ENCODE peak calls at places on chromosome 13, in ten cellular contexts. One of them, this sample, is unnamed.

GRCh38 chr13:78609464-78610205 is 6.3 kb upstream of the POU4F1 start:
- DNase-seq in NCI-H1417 treated with DMSO at 0.1 percent for 48 hours: no peak
- DNase-seq in SHP77: no peak
- DNase-seq in stimulated activated CD4-positive, alpha-beta T cell treated with anti-CD3 and anti-CD28 coated beads, Interleukin-4, amount 100 ng/mL, for 1 hour: no peak
- DNase-seq in activated CD4-positive, alpha-beta T cell treated with anti-CD3 and anti-CD28 coated beads, Interleukin-2, amount 10 ng/mL, durations not matched to agents 7 days and 5 days: no peak
- DNase-seq in progenitor cell of endocrine pancreas: no peak
- DNase-seq in MCF 10A: no peak
- DNase-seq in NCI-H1105: no peak
- DNase-seq in AG10803: no peak
- DNase-seq in NCI-H748 treated with DMSO at 0.1 percent for 48 hours: peak
- DNase-seq in this sample: no peak

GRCh38 chr13:105035092-105035491 is 1500.4 kb downstream of the EFNB2 start:
- DNase-seq in NCI-H1417 treated with DMSO at 0.1 percent for 48 hours: no peak
- DNase-seq in SHP77: peak
- DNase-seq in stimulated activated CD4-positive, alpha-beta T cell treated with anti-CD3 and anti-CD28 coated beads, Interleukin-4, amount 100 ng/mL, for 1 hour: no peak
- DNase-seq in activated CD4-positive, alpha-beta T cell treated with anti-CD3 and anti-CD28 coated beads, Interleukin-2, amount 10 ng/mL, durations not matched to agents 7 days and 5 days: no peak
- DNase-seq in progenitor cell of endocrine pancreas: no peak
- DNase-seq in MCF 10A: no peak
- DNase-seq in NCI-H1105: no peak
- DNase-seq in AG10803: no peak
- DNase-seq in NCI-H748 treated with DMSO at 0.1 percent for 48 hours: no peak
- DNase-seq in this sample: no peak

GRCh38 chr13:105327727-105328126 is 1207.7 kb downstream of the EFNB2 start:
- DNase-seq in NCI-H1417 treated with DMSO at 0.1 percent for 48 hours: peak
- DNase-seq in SHP77: no peak
- DNase-seq in stimulated activated CD4-positive, alpha-beta T cell treated with anti-CD3 and anti-CD28 coated beads, Interleukin-4, amount 100 ng/mL, for 1 hour: no peak
- DNase-seq in activated CD4-positive, alpha-beta T cell treated with anti-CD3 and anti-CD28 coated beads, Interleukin-2, amount 10 ng/mL, durations not matched to agents 7 days and 5 days: no peak
- DNase-seq in progenitor cell of endocrine pancreas: no peak
- DNase-seq in MCF 10A: no peak
- DNase-seq in NCI-H1105: peak
- DNase-seq in AG10803: no peak
- DNase-seq in NCI-H748 treated with DMSO at 0.1 percent for 48 hours: no peak
- DNase-seq in this sample: no peak

GRCh38 chr13:114099191-114099590 is 33.2 kb downstream of the RASA3 start:
- DNase-seq in NCI-H1417 treated with DMSO at 0.1 percent for 48 hours: no peak
- DNase-seq in SHP77: peak
- DNase-seq in stimulated activated CD4-positive, alpha-beta T cell treated with anti-CD3 and anti-CD28 coated beads, Interleukin-4, amount 100 ng/mL, for 1 hour: no peak
- DNase-seq in activated CD4-positive, alpha-beta T cell treated with anti-CD3 and anti-CD28 coated beads, Interleukin-2, amount 10 ng/mL, durations not matched to agents 7 days and 5 days: no peak
- DNase-seq in progenitor cell of endocrine pancreas: no peak
- DNase-seq in MCF 10A: peak
- DNase-seq in NCI-H1105: no peak
- DNase-seq in AG10803: peak
- DNase-seq in NCI-H748 treated with DMSO at 0.1 percent for 48 hours: no peak
- DNase-seq in this sample: peak

GRCh38 chr13:96762876-96763275 is 231.4 kb downstream of the OXGR1 start:
- DNase-seq in NCI-H1417 treated with DMSO at 0.1 percent for 48 hours: no peak
- DNase-seq in SHP77: no peak
- DNase-seq in stimulated activated CD4-positive, alpha-beta T cell treated with anti-CD3 and anti-CD28 coated beads, Interleukin-4, amount 100 ng/mL, for 1 hour: no peak
- DNase-seq in activated CD4-positive, alpha-beta T cell treated with anti-CD3 and anti-CD28 coated beads, Interleukin-2, amount 10 ng/mL, durations not matched to agents 7 days and 5 days: no peak
- DNase-seq in progenitor cell of endocrine pancreas: no peak
- DNase-seq in MCF 10A: no peak
- DNase-seq in NCI-H1105: no peak
- DNase-seq in AG10803: no peak
- DNase-seq in NCI-H748 treated with DMSO at 0.1 percent for 48 hours: no peak
- DNase-seq in this sample: no peak

GRCh38 chr13:72985610-72986009 is 73.2 kb upstream of the KLF5 start:
- DNase-seq in NCI-H1417 treated with DMSO at 0.1 percent for 48 hours: no peak
- DNase-seq in SHP77: no peak
- DNase-seq in stimulated activated CD4-positive, alpha-beta T cell treated with anti-CD3 and anti-CD28 coated beads, Interleukin-4, amount 100 ng/mL, for 1 hour: no peak
- DNase-seq in activated CD4-positive, alpha-beta T cell treated with anti-CD3 and anti-CD28 coated beads, Interleukin-2, amount 10 ng/mL, durations not matched to agents 7 days and 5 days: no peak
- DNase-seq in progenitor cell of endocrine pancreas: no peak
- DNase-seq in MCF 10A: no peak
- DNase-seq in NCI-H1105: no peak
- DNase-seq in AG10803: no peak
- DNase-seq in NCI-H748 treated with DMSO at 0.1 percent for 48 hours: no peak
- DNase-seq in this sample: no peak

GRCh38 chr13:72839831-72840426 is 58.0 kb downstream of the PIBF1 start:
- DNase-seq in NCI-H1417 treated with DMSO at 0.1 percent for 48 hours: peak
- DNase-seq in SHP77: peak
- DNase-seq in stimulated activated CD4-positive, alpha-beta T cell treated with anti-CD3 and anti-CD28 coated beads, Interleukin-4, amount 100 ng/mL, for 1 hour: peak
- DNase-seq in activated CD4-positive, alpha-beta T cell treated with anti-CD3 and anti-CD28 coated beads, Interleukin-2, amount 10 ng/mL, durations not matched to agents 7 days and 5 days: peak
- DNase-seq in progenitor cell of endocrine pancreas: peak
- DNase-seq in MCF 10A: peak
- DNase-seq in NCI-H1105: no peak
- DNase-seq in AG10803: peak
- DNase-seq in NCI-H748 treated with DMSO at 0.1 percent for 48 hours: peak
- DNase-seq in this sample: peak

GRCh38 chr13:50917572-50917971 is 8.0 kb downstream of the RNASEH2B start:
- DNase-seq in NCI-H1417 treated with DMSO at 0.1 percent for 48 hours: no peak
- DNase-seq in SHP77: no peak
- DNase-seq in stimulated activated CD4-positive, alpha-beta T cell treated with anti-CD3 and anti-CD28 coated beads, Interleukin-4, amount 100 ng/mL, for 1 hour: no peak
- DNase-seq in activated CD4-positive, alpha-beta T cell treated with anti-CD3 and anti-CD28 coated beads, Interleukin-2, amount 10 ng/mL, durations not matched to agents 7 days and 5 days: no peak
- DNase-seq in progenitor cell of endocrine pancreas: no peak
- DNase-seq in MCF 10A: no peak
- DNase-seq in NCI-H1105: no peak
- DNase-seq in AG10803: no peak
- DNase-seq in NCI-H748 treated with DMSO at 0.1 percent for 48 hours: no peak
- DNase-seq in this sample: no peak

GRCh38 chr13:26949701-26950345 is 189.2 kb upstream of the GPR12 start:
- DNase-seq in NCI-H1417 treated with DMSO at 0.1 percent for 48 hours: no peak
- DNase-seq in SHP77: no peak
- DNase-seq in stimulated activated CD4-positive, alpha-beta T cell treated with anti-CD3 and anti-CD28 coated beads, Interleukin-4, amount 100 ng/mL, for 1 hour: no peak
- DNase-seq in activated CD4-positive, alpha-beta T cell treated with anti-CD3 and anti-CD28 coated beads, Interleukin-2, amount 10 ng/mL, durations not matched to agents 7 days and 5 days: no peak
- DNase-seq in progenitor cell of endocrine pancreas: no peak
- DNase-seq in MCF 10A: no peak
- DNase-seq in NCI-H1105: no peak
- DNase-seq in AG10803: no peak
- DNase-seq in NCI-H748 treated with DMSO at 0.1 percent for 48 hours: peak
- DNase-seq in this sample: no peak

GRCh38 chr13:45456196-45456972 is 8.4 kb upstream of the COG3 start:
- DNase-seq in NCI-H1417 treated with DMSO at 0.1 percent for 48 hours: no peak
- DNase-seq in SHP77: no peak
- DNase-seq in stimulated activated CD4-positive, alpha-beta T cell treated with anti-CD3 and anti-CD28 coated beads, Interleukin-4, amount 100 ng/mL, for 1 hour: no peak
- DNase-seq in activated CD4-positive, alpha-beta T cell treated with anti-CD3 and anti-CD28 coated beads, Interleukin-2, amount 10 ng/mL, durations not matched to agents 7 days and 5 days: no peak
- DNase-seq in progenitor cell of endocrine pancreas: no peak
- DNase-seq in MCF 10A: peak
- DNase-seq in NCI-H1105: no peak
- DNase-seq in AG10803: peak
- DNase-seq in NCI-H748 treated with DMSO at 0.1 percent for 48 hours: no peak
- DNase-seq in this sample: no peak

GRCh38 chr13:77026783-77027621 is at the start of gene FBXL3:
- DNase-seq in NCI-H1417 treated with DMSO at 0.1 percent for 48 hours: peak
- DNase-seq in SHP77: peak
- DNase-seq in stimulated activated CD4-positive, alpha-beta T cell treated with anti-CD3 and anti-CD28 coated beads, Interleukin-4, amount 100 ng/mL, for 1 hour: peak
- DNase-seq in activated CD4-positive, alpha-beta T cell treated with anti-CD3 and anti-CD28 coated beads, Interleukin-2, amount 10 ng/mL, durations not matched to agents 7 days and 5 days: peak
- DNase-seq in progenitor cell of endocrine pancreas: peak
- DNase-seq in MCF 10A: peak
- DNase-seq in NCI-H1105: peak
- DNase-seq in AG10803: peak
- DNase-seq in NCI-H748 treated with DMSO at 0.1 percent for 48 hours: peak
- DNase-seq in this sample: peak

GRCh38 chr13:36163809-36164308 is 32.7 kb upstream of the DCLK1 start:
- DNase-seq in NCI-H1417 treated with DMSO at 0.1 percent for 48 hours: peak
- DNase-seq in SHP77: peak
- DNase-seq in stimulated activated CD4-positive, alpha-beta T cell treated with anti-CD3 and anti-CD28 coated beads, Interleukin-4, amount 100 ng/mL, for 1 hour: no peak
- DNase-seq in activated CD4-positive, alpha-beta T cell treated with anti-CD3 and anti-CD28 coated beads, Interleukin-2, amount 10 ng/mL, durations not matched to agents 7 days and 5 days: no peak
- DNase-seq in progenitor cell of endocrine pancreas: no peak
- DNase-seq in MCF 10A: peak
- DNase-seq in NCI-H1105: peak
- DNase-seq in AG10803: peak
- DNase-seq in NCI-H748 treated with DMSO at 0.1 percent for 48 hours: peak
- DNase-seq in this sample: peak

GRCh38 chr13:72290962-72291681 is 424.1 kb upstream of the DACH1 start:
- DNase-seq in NCI-H1417 treated with DMSO at 0.1 percent for 48 hours: no peak
- DNase-seq in SHP77: no peak
- DNase-seq in stimulated activated CD4-positive, alpha-beta T cell treated with anti-CD3 and anti-CD28 coated beads, Interleukin-4, amount 100 ng/mL, for 1 hour: no peak
- DNase-seq in activated CD4-positive, alpha-beta T cell treated with anti-CD3 and anti-CD28 coated beads, Interleukin-2, amount 10 ng/mL, durations not matched to agents 7 days and 5 days: no peak
- DNase-seq in progenitor cell of endocrine pancreas: no peak
- DNase-seq in MCF 10A: peak
- DNase-seq in NCI-H1105: no peak
- DNase-seq in AG10803: peak
- DNase-seq in NCI-H748 treated with DMSO at 0.1 percent for 48 hours: no peak
- DNase-seq in this sample: no peak

GRCh38 chr13:111948281-111948680 is 118.7 kb upstream of the SOX1 start:
- DNase-seq in NCI-H1417 treated with DMSO at 0.1 percent for 48 hours: no peak
- DNase-seq in SHP77: no peak
- DNase-seq in stimulated activated CD4-positive, alpha-beta T cell treated with anti-CD3 and anti-CD28 coated beads, Interleukin-4, amount 100 ng/mL, for 1 hour: no peak
- DNase-seq in activated CD4-positive, alpha-beta T cell treated with anti-CD3 and anti-CD28 coated beads, Interleukin-2, amount 10 ng/mL, durations not matched to agents 7 days and 5 days: no peak
- DNase-seq in progenitor cell of endocrine pancreas: no peak
- DNase-seq in MCF 10A: no peak
- DNase-seq in NCI-H1105: no peak
- DNase-seq in AG10803: no peak
- DNase-seq in NCI-H748 treated with DMSO at 0.1 percent for 48 hours: no peak
- DNase-seq in this sample: no peak

GRCh38 chr13:66992183-66992582 is 238.0 kb downstream of the PCDH9 start:
- DNase-seq in NCI-H1417 treated with DMSO at 0.1 percent for 48 hours: no peak
- DNase-seq in SHP77: peak
- DNase-seq in stimulated activated CD4-positive, alpha-beta T cell treated with anti-CD3 and anti-CD28 coated beads, Interleukin-4, amount 100 ng/mL, for 1 hour: no peak
- DNase-seq in activated CD4-positive, alpha-beta T cell treated with anti-CD3 and anti-CD28 coated beads, Interleukin-2, amount 10 ng/mL, durations not matched to agents 7 days and 5 days: no peak
- DNase-seq in progenitor cell of endocrine pancreas: no peak
- DNase-seq in MCF 10A: peak
- DNase-seq in NCI-H1105: no peak
- DNase-seq in AG10803: no peak
- DNase-seq in NCI-H748 treated with DMSO at 0.1 percent for 48 hours: no peak
- DNase-seq in this sample: no peak

GRCh38 chr13:114119196-114119595 is 13.2 kb downstream of the RASA3 start:
- DNase-seq in NCI-H1417 treated with DMSO at 0.1 percent for 48 hours: no peak
- DNase-seq in SHP77: no peak
- DNase-seq in stimulated activated CD4-positive, alpha-beta T cell treated with anti-CD3 and anti-CD28 coated beads, Interleukin-4, amount 100 ng/mL, for 1 hour: no peak
- DNase-seq in activated CD4-positive, alpha-beta T cell treated with anti-CD3 and anti-CD28 coated beads, Interleukin-2, amount 10 ng/mL, durations not matched to agents 7 days and 5 days: no peak
- DNase-seq in progenitor cell of endocrine pancreas: no peak
- DNase-seq in MCF 10A: peak
- DNase-seq in NCI-H1105: no peak
- DNase-seq in AG10803: peak
- DNase-seq in NCI-H748 treated with DMSO at 0.1 percent for 48 hours: no peak
- DNase-seq in this sample: no peak

This sample was measured in mucosa of descending colon.